ENCODE peak calls at places on chromosomes 6 and 20, in five cellular contexts. One of them, this sample, is unnamed.

GRCh38 chr6:155641603-155642002 is 186.0 kb upstream of the NOX3 start:
- DNase-seq in NCI-H1105: no peak
- DNase-seq in stimulated activated CD8-positive, alpha-beta memory T cell treated with anti-CD3 and anti-CD28 coated beads, Interleukin-7, amount 100 ng/mL, for 4 hours: no peak
- DNase-seq in GDM1: no peak
- DNase-seq in activated CD8-positive, alpha-beta memory T cell treated with anti-CD3 and anti-CD28 coated beads, Interleukin-2, amount 50 U/mL, for 48 hours: no peak
- DNase-seq in this sample: no peak

GRCh38 chr6:145626857-145627256 is 108.5 kb downstream of the EPM2A start:
- DNase-seq in NCI-H1105: no peak
- DNase-seq in stimulated activated CD8-positive, alpha-beta memory T cell treated with anti-CD3 and anti-CD28 coated beads, Interleukin-7, amount 100 ng/mL, for 4 hours: no peak
- DNase-seq in GDM1: no peak
- DNase-seq in activated CD8-positive, alpha-beta memory T cell treated with anti-CD3 and anti-CD28 coated beads, Interleukin-2, amount 50 U/mL, for 48 hours: no peak
- DNase-seq in this sample: peak; percentile 39

GRCh38 chr6:56649053-56649769 is 6.5 kb upstream of the DST start:
- DNase-seq in NCI-H1105: peak; percentile 78
- DNase-seq in stimulated activated CD8-positive, alpha-beta memory T cell treated with anti-CD3 and anti-CD28 coated beads, Interleukin-7, amount 100 ng/mL, for 4 hours: no peak
- DNase-seq in GDM1: no peak
- DNase-seq in activated CD8-positive, alpha-beta memory T cell treated with anti-CD3 and anti-CD28 coated beads, Interleukin-2, amount 50 U/mL, for 48 hours: no peak
- DNase-seq in this sample: no peak

GRCh38 chr6:129440691-129441090 is 269.3 kb downstream of the ARHGAP18 start:
- DNase-seq in NCI-H1105: no peak
- DNase-seq in stimulated activated CD8-positive, alpha-beta memory T cell treated with anti-CD3 and anti-CD28 coated beads, Interleukin-7, amount 100 ng/mL, for 4 hours: no peak
- DNase-seq in GDM1: no peak
- DNase-seq in activated CD8-positive, alpha-beta memory T cell treated with anti-CD3 and anti-CD28 coated beads, Interleukin-2, amount 50 U/mL, for 48 hours: no peak
- DNase-seq in this sample: no peak

GRCh38 chr6:31354788-31355539 is 2.0 kb downstream of the HLA-B start:
- DNase-seq in NCI-H1105: no peak
- DNase-seq in stimulated activated CD8-positive, alpha-beta memory T cell treated with anti-CD3 and anti-CD28 coated beads, Interleukin-7, amount 100 ng/mL, for 4 hours: no peak
- DNase-seq in GDM1: no peak
- DNase-seq in activated CD8-positive, alpha-beta memory T cell treated with anti-CD3 and anti-CD28 coated beads, Interleukin-2, amount 50 U/mL, for 48 hours: no peak
- DNase-seq in this sample: no peak

GRCh38 chr6:156729248-156729647 is 47.9 kb upstream of the ARID1B start:
- DNase-seq in NCI-H1105: no peak
- DNase-seq in stimulated activated CD8-positive, alpha-beta memory T cell treated with anti-CD3 and anti-CD28 coated beads, Interleukin-7, amount 100 ng/mL, for 4 hours: no peak
- DNase-seq in GDM1: no peak
- DNase-seq in activated CD8-positive, alpha-beta memory T cell treated with anti-CD3 and anti-CD28 coated beads, Interleukin-2, amount 50 U/mL, for 48 hours: no peak
- DNase-seq in this sample: no peak

GRCh38 chr6:131231103-131231502 is 95.8 kb downstream of the AKAP7 start:
- DNase-seq in NCI-H1105: no peak
- DNase-seq in stimulated activated CD8-positive, alpha-beta memory T cell treated with anti-CD3 and anti-CD28 coated beads, Interleukin-7, amount 100 ng/mL, for 4 hours: no peak
- DNase-seq in GDM1: no peak
- DNase-seq in activated CD8-positive, alpha-beta memory T cell treated with anti-CD3 and anti-CD28 coated beads, Interleukin-2, amount 50 U/mL, for 48 hours: no peak
- DNase-seq in this sample: no peak

GRCh38 chr6:34543421-34543820 is 12.7 kb downstream of the SPDEF start:
- DNase-seq in NCI-H1105: no peak
- DNase-seq in stimulated activated CD8-positive, alpha-beta memory T cell treated with anti-CD3 and anti-CD28 coated beads, Interleukin-7, amount 100 ng/mL, for 4 hours: no peak
- DNase-seq in GDM1: no peak
- DNase-seq in activated CD8-positive, alpha-beta memory T cell treated with anti-CD3 and anti-CD28 coated beads, Interleukin-2, amount 50 U/mL, for 48 hours: no peak
- DNase-seq in this sample: no peak

GRCh38 chr6:66065313-66065712 is 358.3 kb upstream of the EYS start:
- DNase-seq in NCI-H1105: no peak
- DNase-seq in stimulated activated CD8-positive, alpha-beta memory T cell treated with anti-CD3 and anti-CD28 coated beads, Interleukin-7, amount 100 ng/mL, for 4 hours: no peak
- DNase-seq in GDM1: no peak
- DNase-seq in activated CD8-positive, alpha-beta memory T cell treated with anti-CD3 and anti-CD28 coated beads, Interleukin-2, amount 50 U/mL, for 48 hours: no peak
- DNase-seq in this sample: no peak

GRCh38 chr6:14511192-14511591 is 393.6 kb downstream of the CD83 start:
- DNase-seq in NCI-H1105: no peak
- DNase-seq in stimulated activated CD8-positive, alpha-beta memory T cell treated with anti-CD3 and anti-CD28 coated beads, Interleukin-7, amount 100 ng/mL, for 4 hours: no peak
- DNase-seq in GDM1: no peak
- DNase-seq in activated CD8-positive, alpha-beta memory T cell treated with anti-CD3 and anti-CD28 coated beads, Interleukin-2, amount 50 U/mL, for 48 hours: no peak
- DNase-seq in this sample: no peak

GRCh38 chr20:52060794-52061714 is 130.5 kb downstream of the ZFP64 start:
- DNase-seq in NCI-H1105: no peak
- DNase-seq in stimulated activated CD8-positive, alpha-beta memory T cell treated with anti-CD3 and anti-CD28 coated beads, Interleukin-7, amount 100 ng/mL, for 4 hours: no peak
- DNase-seq in GDM1: no peak
- DNase-seq in activated CD8-positive, alpha-beta memory T cell treated with anti-CD3 and anti-CD28 coated beads, Interleukin-2, amount 50 U/mL, for 48 hours: no peak
- DNase-seq in this sample: no peak

GRCh38 chr6:114170958-114171387 is 171.8 kb downstream of the HS3ST5 start:
- DNase-seq in NCI-H1105: no peak
- DNase-seq in stimulated activated CD8-positive, alpha-beta memory T cell treated with anti-CD3 and anti-CD28 coated beads, Interleukin-7, amount 100 ng/mL, for 4 hours: no peak
- DNase-seq in GDM1: no peak
- DNase-seq in activated CD8-positive, alpha-beta memory T cell treated with anti-CD3 and anti-CD28 coated beads, Interleukin-2, amount 50 U/mL, for 48 hours: no peak
- DNase-seq in this sample: no peak

GRCh38 chr20:38001173-38001875 is 31.9 kb downstream of the TTI1 start:
- DNase-seq in NCI-H1105: no peak
- DNase-seq in stimulated activated CD8-positive, alpha-beta memory T cell treated with anti-CD3 and anti-CD28 coated beads, Interleukin-7, amount 100 ng/mL, for 4 hours: no peak
- DNase-seq in GDM1: no peak
- DNase-seq in activated CD8-positive, alpha-beta memory T cell treated with anti-CD3 and anti-CD28 coated beads, Interleukin-2, amount 50 U/mL, for 48 hours: no peak
- DNase-seq in this sample: no peak

GRCh38 chr6:129252377-129253071 is 369.6 kb downstream of the LAMA2 start:
- DNase-seq in NCI-H1105: no peak
- DNase-seq in stimulated activated CD8-positive, alpha-beta memory T cell treated with anti-CD3 and anti-CD28 coated beads, Interleukin-7, amount 100 ng/mL, for 4 hours: no peak
- DNase-seq in GDM1: no peak
- DNase-seq in activated CD8-positive, alpha-beta memory T cell treated with anti-CD3 and anti-CD28 coated beads, Interleukin-2, amount 50 U/mL, for 48 hours: no peak
- DNase-seq in this sample: no peak

GRCh38 chr6:142740449-142740848 is 204.5 kb downstream of the HIVEP2 start:
- DNase-seq in NCI-H1105: no peak
- DNase-seq in stimulated activated CD8-positive, alpha-beta memory T cell treated with anti-CD3 and anti-CD28 coated beads, Interleukin-7, amount 100 ng/mL, for 4 hours: no peak
- DNase-seq in GDM1: no peak
- DNase-seq in activated CD8-positive, alpha-beta memory T cell treated with anti-CD3 and anti-CD28 coated beads, Interleukin-2, amount 50 U/mL, for 48 hours: no peak
- DNase-seq in this sample: no peak

GRCh38 chr20:49276895-49277785 is 717 bp downstream of the ZNFX1 start:
- DNase-seq in NCI-H1105: no peak
- DNase-seq in stimulated activated CD8-positive, alpha-beta memory T cell treated with anti-CD3 and anti-CD28 coated beads, Interleukin-7, amount 100 ng/mL, for 4 hours: peak; percentile 21
- DNase-seq in GDM1: no peak
- DNase-seq in activated CD8-positive, alpha-beta memory T cell treated with anti-CD3 and anti-CD28 coated beads, Interleukin-2, amount 50 U/mL, for 48 hours: peak; percentile 83
- DNase-seq in this sample: peak; percentile 17

GRCh38 chr6:90247262-90247661 is 49.4 kb downstream of the BACH2 start:
- DNase-seq in NCI-H1105: no peak
- DNase-seq in stimulated activated CD8-positive, alpha-beta memory T cell treated with anti-CD3 and anti-CD28 coated beads, Interleukin-7, amount 100 ng/mL, for 4 hours: no peak
- DNase-seq in GDM1: no peak
- DNase-seq in activated CD8-positive, alpha-beta memory T cell treated with anti-CD3 and anti-CD28 coated beads, Interleukin-2, amount 50 U/mL, for 48 hours: no peak
- DNase-seq in this sample: no peak

GRCh38 chr6:52725133-52725529 is 38.1 kb downstream of the GSTA2 start:
- DNase-seq in NCI-H1105: no peak
- DNase-seq in stimulated activated CD8-positive, alpha-beta memory T cell treated with anti-CD3 and anti-CD28 coated beads, Interleukin-7, amount 100 ng/mL, for 4 hours: no peak
- DNase-seq in GDM1: no peak
- DNase-seq in activated CD8-positive, alpha-beta memory T cell treated with anti-CD3 and anti-CD28 coated beads, Interleukin-2, amount 50 U/mL, for 48 hours: no peak
- DNase-seq in this sample: no peak

GRCh38 chr6:13733178-13733851 is 21.7 kb upstream of the RANBP9 start:
- DNase-seq in NCI-H1105: peak; percentile 77
- DNase-seq in stimulated activated CD8-positive, alpha-beta memory T cell treated with anti-CD3 and anti-CD28 coated beads, Interleukin-7, amount 100 ng/mL, for 4 hours: no peak
- DNase-seq in GDM1: no peak
- DNase-seq in activated CD8-positive, alpha-beta memory T cell treated with anti-CD3 and anti-CD28 coated beads, Interleukin-2, amount 50 U/mL, for 48 hours: no peak
- DNase-seq in this sample: no peak

GRCh38 chr6:64812138-64812537 is 894.9 kb downstream of the EYS start:
- DNase-seq in NCI-H1105: no peak
- DNase-seq in stimulated activated CD8-positive, alpha-beta memory T cell treated with anti-CD3 and anti-CD28 coated beads, Interleukin-7, amount 100 ng/mL, for 4 hours: no peak
- DNase-seq in GDM1: no peak
- DNase-seq in activated CD8-positive, alpha-beta memory T cell treated with anti-CD3 and anti-CD28 coated beads, Interleukin-2, amount 50 U/mL, for 48 hours: no peak
- DNase-seq in this sample: no peak

GRCh38 chr6:13250703-13251102 is 77.6 kb downstream of the TBC1D7 start:
- DNase-seq in NCI-H1105: no peak
- DNase-seq in stimulated activated CD8-positive, alpha-beta memory T cell treated with anti-CD3 and anti-CD28 coated beads, Interleukin-7, amount 100 ng/mL, for 4 hours: no peak
- DNase-seq in GDM1: no peak
- DNase-seq in activated CD8-positive, alpha-beta memory T cell treated with anti-CD3 and anti-CD28 coated beads, Interleukin-2, amount 50 U/mL, for 48 hours: no peak
- DNase-seq in this sample: no peak